ENCODE peak calls at places on chromosomes 2 and 18, in six cellular contexts. One of them, this sample, is unnamed.

GRCh38 chr2:167279810-167280209 is 391.5 kb downstream of the XIRP2 start:
- DNase-seq in B cell: no peak
- DNase-seq in T follicular helper cell: no peak
- DNase-seq in NCI-H1436: no peak
- DNase-seq in stimulated activated naive B cell treated with anti-CD40 and anti-IgM and Interleukin-4, amounts not matched to agents 10 μg/mL and 1 μg/mL and 100 μg/mL, for 72 hours: no peak
- DNase-seq in CD8-positive, alpha-beta memory T cell: no peak
- DNase-seq in this sample: no peak

GRCh38 chr18:58025733-58026132 is 18.3 kb upstream of the NEDD4L start:
- DNase-seq in B cell: no peak
- DNase-seq in stimulated activated naive B cell treated with anti-CD40 and anti-IgM and Interleukin-4, amounts not matched to agents 10 μg/mL and 1 μg/mL and 100 μg/mL, for 72 hours: no peak
- DNase-seq in CD8-positive, alpha-beta memory T cell: no peak
- DNase-seq in NCI-H1436: no peak
- DNase-seq in T follicular helper cell: no peak
- DNase-seq in this sample: no peak

GRCh38 chr2:8590940-8591339 is 90.9 kb upstream of the ID2 start:
- DNase-seq in B cell: no peak
- DNase-seq in CD8-positive, alpha-beta memory T cell: no peak
- DNase-seq in NCI-H1436: no peak
- DNase-seq in T follicular helper cell: no peak
- DNase-seq in stimulated activated naive B cell treated with anti-CD40 and anti-IgM and Interleukin-4, amounts not matched to agents 10 μg/mL and 1 μg/mL and 100 μg/mL, for 72 hours: no peak
- DNase-seq in this sample: no peak

GRCh38 chr18:11149441-11150270 is at the start of gene PIEZO2:
- DNase-seq in NCI-H1436: no peak
- DNase-seq in B cell: no peak
- DNase-seq in stimulated activated naive B cell treated with anti-CD40 and anti-IgM and Interleukin-4, amounts not matched to agents 10 μg/mL and 1 μg/mL and 100 μg/mL, for 72 hours: peak
- DNase-seq in T follicular helper cell: no peak
- DNase-seq in CD8-positive, alpha-beta memory T cell: no peak
- DNase-seq in this sample: no peak

GRCh38 chr18:35861367-35862114 is 110.9 kb upstream of the RMP24 start:
- DNase-seq in T follicular helper cell: no peak
- DNase-seq in NCI-H1436: no peak
- DNase-seq in B cell: no peak
- DNase-seq in CD8-positive, alpha-beta memory T cell: no peak
- DNase-seq in stimulated activated naive B cell treated with anti-CD40 and anti-IgM and Interleukin-4, amounts not matched to agents 10 μg/mL and 1 μg/mL and 100 μg/mL, for 72 hours: no peak
- DNase-seq in this sample: no peak

GRCh38 chr18:56374005-56374655 is 264.3 kb downstream of the TXNL1 start:
- DNase-seq in CD8-positive, alpha-beta memory T cell: no peak
- DNase-seq in NCI-H1436: no peak
- DNase-seq in B cell: no peak
- DNase-seq in stimulated activated naive B cell treated with anti-CD40 and anti-IgM and Interleukin-4, amounts not matched to agents 10 μg/mL and 1 μg/mL and 100 μg/mL, for 72 hours: no peak
- DNase-seq in T follicular helper cell: no peak
- DNase-seq in this sample: no peak

GRCh38 chr2:241254904-241255351 is 60.5 kb downstream of the HDLBP start:
- DNase-seq in T follicular helper cell: no peak
- DNase-seq in CD8-positive, alpha-beta memory T cell: no peak
- DNase-seq in NCI-H1436: no peak
- DNase-seq in B cell: no peak
- DNase-seq in stimulated activated naive B cell treated with anti-CD40 and anti-IgM and Interleukin-4, amounts not matched to agents 10 μg/mL and 1 μg/mL and 100 μg/mL, for 72 hours: no peak
- DNase-seq in this sample: no peak

GRCh38 chr18:47735041-47735440 is 195.4 kb downstream of the SMAD2 start:
- DNase-seq in CD8-positive, alpha-beta memory T cell: no peak
- DNase-seq in NCI-H1436: no peak
- DNase-seq in B cell: no peak
- DNase-seq in T follicular helper cell: no peak
- DNase-seq in stimulated activated naive B cell treated with anti-CD40 and anti-IgM and Interleukin-4, amounts not matched to agents 10 μg/mL and 1 μg/mL and 100 μg/mL, for 72 hours: no peak
- DNase-seq in this sample: no peak

GRCh38 chr2:237600205-237600846 is 9.8 kb upstream of the RAB17 start:
- DNase-seq in B cell: no peak
- DNase-seq in NCI-H1436: no peak
- DNase-seq in CD8-positive, alpha-beta memory T cell: no peak
- DNase-seq in T follicular helper cell: no peak
- DNase-seq in stimulated activated naive B cell treated with anti-CD40 and anti-IgM and Interleukin-4, amounts not matched to agents 10 μg/mL and 1 μg/mL and 100 μg/mL, for 72 hours: no peak
- DNase-seq in this sample: no peak

GRCh38 chr2:160498147-160498546 is 4.5 kb upstream of the RBMS1 start:
- DNase-seq in NCI-H1436: no peak
- DNase-seq in stimulated activated naive B cell treated with anti-CD40 and anti-IgM and Interleukin-4, amounts not matched to agents 10 μg/mL and 1 μg/mL and 100 μg/mL, for 72 hours: no peak
- DNase-seq in T follicular helper cell: no peak
- DNase-seq in CD8-positive, alpha-beta memory T cell: no peak
- DNase-seq in B cell: no peak
- DNase-seq in this sample: no peak

GRCh38 chr2:217903859-217904613 is 98.8 kb downstream of the TNS1 start:
- DNase-seq in stimulated activated naive B cell treated with anti-CD40 and anti-IgM and Interleukin-4, amounts not matched to agents 10 μg/mL and 1 μg/mL and 100 μg/mL, for 72 hours: no peak
- DNase-seq in T follicular helper cell: no peak
- DNase-seq in NCI-H1436: no peak
- DNase-seq in CD8-positive, alpha-beta memory T cell: no peak
- DNase-seq in B cell: no peak
- DNase-seq in this sample: no peak

GRCh38 chr2:212845941-212846340 is 305.5 kb downstream of the IKZF2 start:
- DNase-seq in B cell: no peak
- DNase-seq in T follicular helper cell: no peak
- DNase-seq in stimulated activated naive B cell treated with anti-CD40 and anti-IgM and Interleukin-4, amounts not matched to agents 10 μg/mL and 1 μg/mL and 100 μg/mL, for 72 hours: no peak
- DNase-seq in CD8-positive, alpha-beta memory T cell: no peak
- DNase-seq in NCI-H1436: no peak
- DNase-seq in this sample: no peak

GRCh38 chr18:2409906-2410305 is 161.4 kb downstream of the METTL4 start:
- DNase-seq in stimulated activated naive B cell treated with anti-CD40 and anti-IgM and Interleukin-4, amounts not matched to agents 10 μg/mL and 1 μg/mL and 100 μg/mL, for 72 hours: no peak
- DNase-seq in T follicular helper cell: no peak
- DNase-seq in CD8-positive, alpha-beta memory T cell: no peak
- DNase-seq in B cell: no peak
- DNase-seq in NCI-H1436: no peak
- DNase-seq in this sample: no peak

GRCh38 chr2:33021542-33022259 is 74.9 kb downstream of the LTBP1 start:
- DNase-seq in B cell: no peak
- DNase-seq in CD8-positive, alpha-beta memory T cell: no peak
- DNase-seq in T follicular helper cell: no peak
- DNase-seq in NCI-H1436: no peak
- DNase-seq in stimulated activated naive B cell treated with anti-CD40 and anti-IgM and Interleukin-4, amounts not matched to agents 10 μg/mL and 1 μg/mL and 100 μg/mL, for 72 hours: no peak
- DNase-seq in this sample: no peak

GRCh38 chr2:59383473-59383872 is 1142.3 kb upstream of the FANCL start:
- DNase-seq in stimulated activated naive B cell treated with anti-CD40 and anti-IgM and Interleukin-4, amounts not matched to agents 10 μg/mL and 1 μg/mL and 100 μg/mL, for 72 hours: no peak
- DNase-seq in B cell: no peak
- DNase-seq in CD8-positive, alpha-beta memory T cell: no peak
- DNase-seq in T follicular helper cell: no peak
- DNase-seq in NCI-H1436: no peak
- DNase-seq in this sample: no peak

GRCh38 chr2:236016496-236016895 is 151.7 kb downstream of the GBX2 start:
- DNase-seq in CD8-positive, alpha-beta memory T cell: no peak
- DNase-seq in stimulated activated naive B cell treated with anti-CD40 and anti-IgM and Interleukin-4, amounts not matched to agents 10 μg/mL and 1 μg/mL and 100 μg/mL, for 72 hours: no peak
- DNase-seq in T follicular helper cell: no peak
- DNase-seq in NCI-H1436: no peak
- DNase-seq in B cell: no peak
- DNase-seq in this sample: no peak